ENCODE peak calls at places on chromosomes 12 and 14, in eight cellular contexts. D is cardiac fibroblast; N is endodermal cell; E is uterus; S is stimulated activated CD4-positive, alpha-beta T cell treated with anti-CD3 and anti-CD28 coated beads, Interleukin-15, amount 100 ng/mL, for 1 hour; B is left cardiac atrium; Z is Caco-2; X is hippocampal formation. T is an unnamed sample.

GRCh38 chr12:1932264-1932777 is 13.9 kb upstream of the CACNA2D4 start:
- DNase-seq in D (peak; percentile 73), N (peak; percentile 40), E (peak; percentile 63), S (no peak), B (peak; percentile 66), Z (no peak), X (peak; percentile 66), T (peak; percentile 88)

GRCh38 chr14:100468557-100468956 is 118.7 kb downstream of the BEGAIN start:
- DNase-seq in D (no peak), N (no peak), E (no peak), S (no peak), B (no peak), Z (no peak), X (no peak), T (no peak)

GRCh38 chr12:2864198-2864597 is 7.4 kb upstream of the TEX52 start:
- DNase-seq in D (no peak), N (no peak), E (no peak), S (no peak), B (no peak), Z (no peak), X (no peak), T (no peak)

GRCh38 chr12:111247083-111247783 is 121.7 kb downstream of the PHETA1 start:
- DNase-seq in D (no peak), N (no peak), E (no peak), S (no peak), B (no peak), Z (no peak), X (no peak), T (no peak)

GRCh38 chr14:67359319-67359774 is 257 bp downstream of the ATP6V1D start:
- DNase-seq in D (peak; percentile 57), N (no peak), E (no peak), S (no peak), B (peak; percentile 36), Z (no peak), X (no peak), T (no peak)

GRCh38 chr12:63944586-63945228 is 100.2 kb downstream of the SRGAP1 start:
- DNase-seq in D (no peak), N (no peak), E (no peak), S (no peak), B (no peak), Z (no peak), X (peak; percentile 18), T (no peak)

GRCh38 chr14:72779679-72780078 is 114.2 kb downstream of the DPF3 start:
- DNase-seq in D (no peak), N (peak; percentile 25), E (no peak), S (no peak), B (no peak), Z (no peak), X (no peak), T (no peak)

GRCh38 chr12:109377139-109377685 is 29.5 kb downstream of the MYO1H start:
- DNase-seq in D (no peak), N (peak; percentile 79), E (no peak), S (no peak), B (no peak), Z (no peak), X (no peak), T (no peak)

GRCh38 chr12:30021046-30021833 is 237.5 kb upstream of the TMTC1 start:
- DNase-seq in D (peak; percentile 78), N (no peak), E (no peak), S (no peak), B (no peak), Z (no peak), X (no peak), T (no peak)

GRCh38 chr12:25187781-25188180 is 7.2 kb downstream of the DNAI7 start:
- DNase-seq in D (peak; percentile 73), N (no peak), E (no peak), S (no peak), B (no peak), Z (no peak), X (no peak), T (no peak)